ENCODE peak calls at places on chromosomes 2 and 18, in five cellular contexts. V, I, E, Q and S are unnamed samples.

GRCh38 chr2:240482141-240482540 is 46.7 kb downstream of the GPC1 start:
- DNase-seq in V (no peak), I (no peak), E (no peak), Q (no peak), S (no peak)

GRCh38 chr2:179991344-179991743 is 15.8 kb downstream of the CWC22 start:
- DNase-seq in V (no peak), I (peak), E (no peak), Q (no peak), S (no peak)

GRCh38 chr2:6865346-6866238 is at the start of gene CMPK2:
- DNase-seq in V (no peak), I (peak), E (peak), Q (peak), S (peak)

GRCh38 chr2:191049728-191050639 is 36.0 kb upstream of the STAT1 start:
- DNase-seq in V (no peak), I (no peak), E (peak), Q (peak), S (peak)

GRCh38 chr18:48693625-48694262 is 154.9 kb downstream of the CTIF start:
- DNase-seq in V (no peak), I (peak), E (no peak), Q (no peak), S (no peak)

GRCh38 chr2:127054996-127055785 is 51.8 kb downstream of the BIN1 start:
- DNase-seq in V (no peak), I (no peak), E (no peak), Q (no peak), S (no peak)

GRCh38 chr2:181937473-181937872 is 45.9 kb downstream of the ITPRID2 start:
- DNase-seq in V (no peak), I (no peak), E (no peak), Q (no peak), S (no peak)

GRCh38 chr2:144501118-144501517 is 18.8 kb downstream of the ZEB2 start:
- DNase-seq in V (no peak), I (no peak), E (no peak), Q (no peak), S (no peak)

GRCh38 chr18:36095936-36096519 is 28.7 kb upstream of the RPRD1A start:
- DNase-seq in V (no peak), I (peak), E (no peak), Q (peak), S (peak)

GRCh38 chr2:240792658-240793312 is 27.2 kb downstream of the KIF1A start:
- DNase-seq in V (no peak), I (no peak), E (no peak), Q (no peak), S (no peak)

GRCh38 chr2:19677825-19678518 is 223.8 kb downstream of the TTC32 start:
- DNase-seq in V (no peak), I (no peak), E (no peak), Q (no peak), S (no peak)

GRCh38 chr2:21787931-21788330 is 664.2 kb downstream of the TDRD15 start:
- DNase-seq in V (no peak), I (no peak), E (no peak), Q (no peak), S (no peak)

GRCh38 chr2:166792808-166793207 is 95.5 kb upstream of the XIRP2 start:
- DNase-seq in V (no peak), I (no peak), E (no peak), Q (no peak), S (no peak)

GRCh38 chr2:117486081-117486480 is 328.4 kb upstream of the DDX18 start:
- DNase-seq in V (no peak), I (no peak), E (no peak), Q (no peak), S (no peak)

GRCh38 chr2:42132066-42132965 is 36.8 kb upstream of the EML4 start:
- DNase-seq in V (no peak), I (no peak), E (no peak), Q (no peak), S (peak)

GRCh38 chr2:241553981-241554380 is 4.6 kb upstream of the BOK start:
- DNase-seq in V (no peak), I (no peak), E (no peak), Q (no peak), S (no peak)

GRCh38 chr2:54657664-54658083 is 65.8 kb upstream of the EML6 start:
- DNase-seq in V (no peak), I (peak), E (no peak), Q (peak), S (peak)

GRCh38 chr2:1691366-1691765 is 52.9 kb downstream of the PXDN start:
- DNase-seq in V (no peak), I (no peak), E (no peak), Q (no peak), S (no peak)

GRCh38 chr2:153823880-153824279 is 47.8 kb upstream of the GALNT13 start:
- DNase-seq in V (no peak), I (no peak), E (no peak), Q (no peak), S (no peak)

GRCh38 chr2:230176996-230177395 is 42.8 kb downstream of the SP110 start:
- DNase-seq in V (no peak), I (no peak), E (no peak), Q (no peak), S (no peak)

GRCh38 chr18:73859998-73860397 is 287.6 kb downstream of the FBXO15 start:
- DNase-seq in V (no peak), I (no peak), E (no peak), Q (no peak), S (no peak)

GRCh38 chr2:60066096-60066839 is 487.2 kb downstream of the BCL11A start:
- DNase-seq in V (no peak), I (no peak), E (no peak), Q (no peak), S (no peak)

GRCh38 chr2:140680862-140681261 is 1450.0 kb downstream of the LRP1B start:
- DNase-seq in V (no peak), I (no peak), E (no peak), Q (no peak), S (no peak)

GRCh38 chr2:170843656-170844055 is 27.0 kb downstream of the GAD1 start:
- DNase-seq in V (no peak), I (no peak), E (no peak), Q (no peak), S (no peak)

GRCh38 chr2:231666171-231667095 is 41.9 kb upstream of the PTMA start:
- DNase-seq in V (peak), I (peak), E (peak), Q (peak), S (peak)

GRCh38 chr2:120397362-120397811 is 51.5 kb downstream of the INHBB start:
- DNase-seq in V (no peak), I (no peak), E (no peak), Q (peak), S (peak)

GRCh38 chr2:67572721-67573485 is 175.8 kb downstream of the ETAA1 start:
- DNase-seq in V (no peak), I (no peak), E (no peak), Q (no peak), S (no peak)

GRCh38 chr2:88067189-88067588 is 436 bp upstream of the SMYD1 start:
- DNase-seq in V (no peak), I (no peak), E (no peak), Q (no peak), S (no peak)

GRCh38 chr2:83742117-83742782 is 716.8 kb downstream of the SUCLG1 start:
- DNase-seq in V (no peak), I (no peak), E (no peak), Q (no peak), S (no peak)

GRCh38 chr18:22557160-22557941 is 139.6 kb upstream of the CTAGE1 start:
- DNase-seq in V (no peak), I (peak), E (no peak), Q (no peak), S (no peak)

GRCh38 chr18:22560283-22560627 is 142.5 kb upstream of the CTAGE1 start:
- DNase-seq in V (no peak), I (no peak), E (no peak), Q (no peak), S (no peak)

GRCh38 chr18:22559414-22560282 is 141.9 kb upstream of the CTAGE1 start:
- DNase-seq in V (no peak), I (peak), E (no peak), Q (peak), S (peak)

GRCh38 chr18:22560797-22561196 is 143.1 kb upstream of the CTAGE1 start:
- DNase-seq in V (no peak), I (no peak), E (no peak), Q (no peak), S (no peak)

GRCh38 chr18:22558945-22559385 is 141.2 kb upstream of the CTAGE1 start:
- DNase-seq in V (no peak), I (peak), E (no peak), Q (peak), S (peak)
- TF ChIP-seq HDAC2 in V (no peak), I (no peak), E (no peak), Q (no peak), S (no peak)

GRCh38 chr2:3466482-3466863 is 52.9 kb downstream of the ADI1 start:
- DNase-seq in V (no peak), I (no peak), E (no peak), Q (no peak), S (no peak)

GRCh38 chr2:3464401-3465005 is 54.8 kb downstream of the ADI1 start:
- DNase-seq in V (no peak), I (no peak), E (no peak), Q (no peak), S (no peak)

GRCh38 chr2:3465328-3465727 is 54.0 kb downstream of the ADI1 start:
- DNase-seq in V (no peak), I (no peak), E (no peak), Q (no peak), S (no peak)

GRCh38 chr2:3466966-3467365 is 52.4 kb downstream of the ADI1 start:
- DNase-seq in V (no peak), I (no peak), E (no peak), Q (no peak), S (no peak)

GRCh38 chr2:3465844-3466481 is 53.4 kb downstream of the ADI1 start:
- DNase-seq in V (no peak), I (no peak), E (no peak), Q (peak), S (peak)
- H3K27ac ChIP-seq in V (no peak), I (no peak), E (no peak), Q (peak), S (peak)

GRCh38 chr18:3773303-3773702 is 323.3 kb downstream of the TGIF1 start:
- DNase-seq in V (no peak), I (no peak), E (no peak), Q (no peak), S (no peak)
- TF ChIP-seq HDAC2 in V (no peak), I (no peak), E (no peak), Q (no peak), S (no peak)

GRCh38 chr2:15786901-15787300 is 153.4 kb upstream of the MYCN start:
- DNase-seq in V (no peak), I (no peak), E (no peak), Q (no peak), S (no peak)

GRCh38 chr2:15784886-15785801 is 155.2 kb upstream of the MYCN start:
- DNase-seq in V (no peak), I (no peak), E (no peak), Q (no peak), S (no peak)

GRCh38 chr2:15784106-15784885 is 156.1 kb upstream of the MYCN start:
- DNase-seq in V (no peak), I (no peak), E (no peak), Q (no peak), S (no peak)

GRCh38 chr2:15787535-15788457 is 152.6 kb upstream of the MYCN start:
- DNase-seq in V (no peak), I (no peak), E (no peak), Q (no peak), S (no peak)

DNA sequence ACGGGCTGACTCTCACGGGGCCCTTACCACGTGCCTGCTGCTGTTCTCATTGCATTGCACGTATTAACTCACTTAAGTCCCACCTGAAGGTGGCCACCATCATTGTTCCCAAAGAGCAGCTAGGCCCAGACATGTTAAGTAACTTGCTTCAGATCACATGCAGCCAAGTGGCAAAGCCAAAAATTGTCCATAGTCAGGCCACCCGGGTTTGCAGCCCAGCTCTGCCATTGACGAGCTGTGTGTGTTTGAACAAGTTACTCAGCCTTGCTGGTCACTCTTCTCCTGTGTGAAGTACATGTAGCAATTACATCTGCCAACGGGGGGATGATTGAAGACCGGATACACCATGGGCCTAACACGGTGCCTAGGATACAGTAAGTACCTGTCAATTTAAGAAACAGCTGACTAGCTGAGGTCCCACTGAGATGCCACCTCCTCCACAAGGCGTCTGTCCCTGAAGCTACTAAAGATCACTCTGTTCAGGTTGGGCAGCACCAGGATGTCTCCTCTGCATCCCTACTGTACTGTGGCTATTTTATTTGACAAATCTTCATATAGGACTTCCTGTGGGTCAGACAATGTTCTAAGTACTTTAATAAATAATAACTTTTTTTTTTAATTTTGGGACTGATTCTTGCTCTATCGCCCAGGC is 154.2 kb upstream of the MYCN start:
- DNase-seq in V (no peak), I (no peak), E (no peak), Q (no peak), S (no peak)
- H3K27ac ChIP-seq in V (no peak), I (no peak), E (no peak), Q (no peak), S (no peak)

GRCh38 chr2:45992746-45993475 is 304.3 kb upstream of the EPAS1 start:
- DNase-seq in V (no peak), I (no peak), E (no peak), Q (no peak), S (no peak)

GRCh38 chr2:45994060-45994459 is 303.1 kb upstream of the EPAS1 start:
- DNase-seq in V (no peak), I (no peak), E (no peak), Q (peak), S (no peak)

GRCh38 chr2:45993476-45993991 is 303.7 kb upstream of the EPAS1 start:
- DNase-seq in V (peak), I (peak), E (peak), Q (peak), S (peak)

GRCh38 chr2:45990131-45990530 is 307.1 kb upstream of the EPAS1 start:
- DNase-seq in V (no peak), I (no peak), E (no peak), Q (no peak), S (no peak)

DNA sequence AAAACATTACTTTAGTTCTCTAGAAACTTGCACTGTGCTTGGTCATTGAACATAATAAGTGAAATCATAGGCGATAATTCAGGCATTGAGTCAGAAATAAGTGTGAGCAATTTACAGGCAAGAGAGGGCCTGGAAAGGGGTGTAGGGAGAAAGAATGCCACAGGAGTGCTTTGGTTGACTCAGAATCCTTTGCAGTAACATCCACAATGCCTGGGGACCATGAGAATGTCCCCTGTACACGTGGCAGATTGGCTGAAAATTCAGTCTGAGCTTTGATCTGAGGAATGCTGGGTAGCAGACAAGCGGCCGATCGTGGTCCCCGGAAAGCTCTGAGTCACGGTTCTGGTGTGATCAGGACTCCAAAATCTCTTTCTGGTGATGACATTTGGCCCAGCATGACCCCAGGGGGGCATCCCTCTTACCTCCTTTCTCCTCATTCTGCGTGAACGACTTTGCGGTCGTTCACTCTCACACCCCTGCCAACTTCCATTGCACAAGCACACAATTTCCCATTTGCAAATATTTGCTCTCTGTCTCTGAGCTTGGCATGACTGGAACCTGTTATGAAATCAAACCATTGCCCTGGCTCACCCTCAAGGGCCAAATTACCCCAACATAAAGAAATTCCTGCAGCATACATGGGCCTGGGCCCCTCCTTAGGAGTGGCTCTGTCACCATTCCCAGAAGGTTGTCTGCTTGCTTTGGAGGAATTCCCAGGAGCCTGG is 305.0 kb upstream of the EPAS1 start:
- DNase-seq in V (no peak), I (no peak), E (no peak), Q (peak), S (peak)
- TF ChIP-seq HDAC2 in V (no peak), I (no peak), E (no peak), Q (peak), S (no peak)

GRCh38 chr2:37634914-37635358 is 36.5 kb downstream of the CDC42EP3 start:
- DNase-seq in V (no peak), I (no peak), E (no peak), Q (no peak), S (no peak)

GRCh38 chr2:37637122-37637875 is 34.1 kb downstream of the CDC42EP3 start:
- DNase-seq in V (no peak), I (no peak), E (no peak), Q (no peak), S (no peak)

GRCh38 chr2:37633838-37634237 is 37.6 kb downstream of the CDC42EP3 start:
- DNase-seq in V (no peak), I (no peak), E (no peak), Q (no peak), S (no peak)

GRCh38 chr2:37636209-37637077 is 35.0 kb downstream of the CDC42EP3 start:
- DNase-seq in V (no peak), I (no peak), E (no peak), Q (no peak), S (no peak)

GRCh38 chr2:37635359-37636208 is 35.9 kb downstream of the CDC42EP3 start:
- DNase-seq in V (no peak), I (no peak), E (peak), Q (no peak), S (no peak)
- H3K27ac ChIP-seq in V (no peak), I (no peak), E (peak), Q (no peak), S (peak)

GRCh38 chr2:101124684-101125366 is 26.4 kb downstream of the TBC1D8 start:
- DNase-seq in V (no peak), I (no peak), E (no peak), Q (peak), S (peak)
- TF ChIP-seq HDAC2 in V (no peak), I (no peak), E (no peak), Q (peak), S (no peak)

GRCh38 chr2:223943561-223944008 is 1.6 kb downstream of the WDFY1 start:
- DNase-seq in V (no peak), I (peak), E (no peak), Q (peak), S (peak)
- H3K27ac ChIP-seq in V (no peak), I (no peak), E (peak), Q (peak), S (peak)

GRCh38 chr2:155665704-155666103 is 666.8 kb downstream of the NR4A2 start:
- DNase-seq in V (no peak), I (no peak), E (no peak), Q (no peak), S (no peak)
- TF ChIP-seq HDAC2 in V (no peak), I (no peak), E (no peak), Q (no peak), S (no peak)